ENCODE peak calls at places on chromosomes 6 and 20, in five cellular contexts. One of them, this sample, is unnamed.

GRCh38 chr6:30103630-30104179 is 9.2 kb downstream of the TRIM31 start:
- DNase-seq in IMR-90: no peak
- DNase-seq in H1: peak
- DNase-seq in H9: no peak
- DNase-seq in neuronal stem cell: no peak
- DNase-seq in this sample: no peak

GRCh38 chr6:137717074-137718073 is 149.7 kb upstream of the TNFAIP3 start:
- DNase-seq in H1: no peak
- DNase-seq in H9: no peak
- DNase-seq in IMR-90: no peak
- DNase-seq in neuronal stem cell: no peak
- DNase-seq in this sample: no peak

GRCh38 chr6:148309301-148309700 is 33.3 kb upstream of the SASH1 start:
- DNase-seq in neuronal stem cell: no peak
- DNase-seq in H9: no peak
- DNase-seq in H1: no peak
- DNase-seq in IMR-90: no peak
- DNase-seq in this sample: no peak

GRCh38 chr6:141123497-141123896 is 1009.2 kb upstream of the GJE1 start:
- DNase-seq in H1: no peak
- DNase-seq in neuronal stem cell: no peak
- DNase-seq in H9: no peak
- DNase-seq in IMR-90: no peak
- DNase-seq in this sample: no peak

GRCh38 chr6:83536034-83536646 is 23.8 kb downstream of the PRSS35 start:
- DNase-seq in neuronal stem cell: peak
- DNase-seq in H1: peak
- DNase-seq in IMR-90: peak
- DNase-seq in H9: peak
- DNase-seq in this sample: peak

GRCh38 chr6:160010067-160010466 is 41.2 kb downstream of the IGF2R start:
- DNase-seq in H1: no peak
- DNase-seq in IMR-90: peak
- DNase-seq in neuronal stem cell: no peak
- DNase-seq in H9: no peak
- DNase-seq in this sample: peak

GRCh38 chr20:610130-611046 is at the start of gene TCF15:
- DNase-seq in neuronal stem cell: peak
- DNase-seq in H1: peak
- DNase-seq in IMR-90: no peak
- DNase-seq in H9: peak
- DNase-seq in this sample: no peak

GRCh38 chr6:91626935-91627334 is 1040.1 kb upstream of the MAP3K7 start:
- DNase-seq in H9: no peak
- DNase-seq in neuronal stem cell: no peak
- DNase-seq in H1: no peak
- DNase-seq in IMR-90: no peak
- DNase-seq in this sample: no peak

GRCh38 chr6:20810732-20811111 is 276.5 kb downstream of the CDKAL1 start:
- DNase-seq in neuronal stem cell: no peak
- DNase-seq in IMR-90: no peak
- DNase-seq in H1: no peak
- DNase-seq in H9: no peak
- DNase-seq in this sample: no peak
- H2BK15ac ChIP-seq in neuronal stem cell: no peak
- H2BK15ac ChIP-seq in IMR-90: peak
- H2BK15ac ChIP-seq in H1: no peak
- H2BK15ac ChIP-seq in H9: no peak
- H2BK15ac ChIP-seq in this sample: no peak

DNA sequence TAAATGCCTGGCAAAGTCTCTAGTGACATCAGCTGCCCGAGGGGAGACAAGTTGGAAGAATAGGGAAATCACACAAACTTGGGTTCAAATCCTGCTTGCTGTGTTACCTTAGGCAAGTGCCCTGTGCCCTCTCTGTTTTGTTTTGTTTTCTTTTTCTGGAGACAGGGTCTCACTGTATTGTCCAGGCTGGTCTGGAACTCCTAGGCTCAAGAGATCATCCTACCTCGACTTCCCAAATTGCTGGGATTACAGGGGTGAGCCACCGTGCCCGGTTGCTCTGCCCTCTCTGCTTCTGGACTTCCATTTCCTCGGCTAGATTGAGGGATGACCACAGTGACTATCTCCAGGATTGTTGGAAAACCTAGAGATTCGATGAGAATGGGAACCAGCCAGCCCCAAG is 55.4 kb downstream of the SNAI1 start:
- DNase-seq in H1: no peak
- DNase-seq in H9: no peak
- DNase-seq in IMR-90: no peak
- DNase-seq in neuronal stem cell: no peak
- DNase-seq in this sample: no peak
- H3K14ac ChIP-seq in H1: no peak
- H3K14ac ChIP-seq in H9: no peak
- H3K14ac ChIP-seq in IMR-90: no peak
- H3K14ac ChIP-seq in neuronal stem cell: no peak
- H3K14ac ChIP-seq in this sample: no peak

GRCh38 chr20:37311710-37312355 is 22.4 kb downstream of the MANBAL start:
- DNase-seq in IMR-90: peak
- DNase-seq in H1: no peak
- DNase-seq in H9: no peak
- DNase-seq in neuronal stem cell: no peak
- DNase-seq in this sample: peak

GRCh38 chr20:37315293-37316110 is 26.0 kb downstream of the MANBAL start:
- DNase-seq in IMR-90: peak
- DNase-seq in H1: no peak
- DNase-seq in H9: no peak
- DNase-seq in neuronal stem cell: no peak
- DNase-seq in this sample: peak

GRCh38 chr20:37314617-37315292 is 25.3 kb downstream of the MANBAL start:
- DNase-seq in H1: no peak
- DNase-seq in IMR-90: peak
- DNase-seq in neuronal stem cell: no peak
- DNase-seq in H9: no peak
- DNase-seq in this sample: no peak

GRCh38 chr20:37314099-37314498 is 24.6 kb downstream of the MANBAL start:
- DNase-seq in H9: no peak
- DNase-seq in H1: no peak
- DNase-seq in neuronal stem cell: no peak
- DNase-seq in IMR-90: no peak
- DNase-seq in this sample: no peak

GRCh38 chr20:37313546-37314091 is 24.2 kb downstream of the MANBAL start:
- DNase-seq in H1: no peak
- DNase-seq in H9: no peak
- DNase-seq in IMR-90: no peak
- DNase-seq in neuronal stem cell: no peak
- DNase-seq in this sample: no peak
- H3K23ac ChIP-seq in H1: no peak
- H3K23ac ChIP-seq in H9: no peak
- H3K23ac ChIP-seq in IMR-90: peak
- H3K23ac ChIP-seq in neuronal stem cell: no peak
- H3K23ac ChIP-seq in this sample: no peak

DNA sequence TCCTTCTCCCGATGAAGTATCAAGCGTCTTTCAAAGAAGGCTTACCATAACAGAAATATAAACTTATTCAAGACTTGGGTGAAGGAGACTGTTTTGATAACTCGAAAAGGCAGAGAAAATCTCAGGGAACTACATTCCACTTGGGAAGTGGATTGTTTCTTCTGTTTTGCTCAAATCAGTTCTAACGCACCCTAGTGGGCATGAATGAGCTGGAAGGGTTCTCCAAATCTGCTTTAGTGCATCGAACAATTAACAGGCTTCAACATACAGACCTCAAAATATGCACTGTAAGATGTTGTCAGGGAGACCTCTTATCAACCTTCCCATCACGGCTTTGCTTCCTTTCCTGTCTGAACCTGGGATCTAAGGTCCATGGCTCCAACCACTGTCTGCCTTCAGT is 392.5 kb downstream of the CD83 start:
- DNase-seq in H9: no peak
- DNase-seq in IMR-90: no peak
- DNase-seq in H1: no peak
- DNase-seq in neuronal stem cell: no peak
- DNase-seq in this sample: no peak
- H2BK15ac ChIP-seq in H9: no peak
- H2BK15ac ChIP-seq in IMR-90: no peak
- H2BK15ac ChIP-seq in H1: no peak
- H2BK15ac ChIP-seq in neuronal stem cell: no peak
- H2BK15ac ChIP-seq in this sample: no peak

GRCh38 chr20:32227744-32228688 is 20.3 kb downstream of the POFUT1 start:
- DNase-seq in IMR-90: no peak
- DNase-seq in H9: no peak
- DNase-seq in H1: no peak
- DNase-seq in neuronal stem cell: no peak
- DNase-seq in this sample: peak
- H3K14ac ChIP-seq in IMR-90: no peak
- H3K14ac ChIP-seq in H9: no peak
- H3K14ac ChIP-seq in H1: no peak
- H3K14ac ChIP-seq in neuronal stem cell: no peak
- H3K14ac ChIP-seq in this sample: no peak

GRCh38 chr20:3172126-3172932 is 1.0 kb downstream of the LZTS3 start:
- DNase-seq in H1: no peak
- DNase-seq in H9: no peak
- DNase-seq in IMR-90: no peak
- DNase-seq in neuronal stem cell: no peak
- DNase-seq in this sample: no peak
- H3K23ac ChIP-seq in H1: no peak
- H3K23ac ChIP-seq in H9: no peak
- H3K23ac ChIP-seq in IMR-90: no peak
- H3K23ac ChIP-seq in neuronal stem cell: no peak
- H3K23ac ChIP-seq in this sample: no peak

GRCh38 chr6:14309516-14309915 is 191.9 kb downstream of the CD83 start:
- DNase-seq in neuronal stem cell: no peak
- DNase-seq in H1: no peak
- DNase-seq in IMR-90: no peak
- DNase-seq in H9: no peak
- DNase-seq in this sample: no peak

GRCh38 chr6:14305131-14305530 is 187.6 kb downstream of the CD83 start:
- DNase-seq in neuronal stem cell: no peak
- DNase-seq in H9: no peak
- DNase-seq in H1: no peak
- DNase-seq in IMR-90: no peak
- DNase-seq in this sample: no peak

GRCh38 chr6:14310955-14311354 is 193.4 kb downstream of the CD83 start:
- DNase-seq in IMR-90: no peak
- DNase-seq in neuronal stem cell: no peak
- DNase-seq in H9: no peak
- DNase-seq in H1: no peak
- DNase-seq in this sample: peak

DNA sequence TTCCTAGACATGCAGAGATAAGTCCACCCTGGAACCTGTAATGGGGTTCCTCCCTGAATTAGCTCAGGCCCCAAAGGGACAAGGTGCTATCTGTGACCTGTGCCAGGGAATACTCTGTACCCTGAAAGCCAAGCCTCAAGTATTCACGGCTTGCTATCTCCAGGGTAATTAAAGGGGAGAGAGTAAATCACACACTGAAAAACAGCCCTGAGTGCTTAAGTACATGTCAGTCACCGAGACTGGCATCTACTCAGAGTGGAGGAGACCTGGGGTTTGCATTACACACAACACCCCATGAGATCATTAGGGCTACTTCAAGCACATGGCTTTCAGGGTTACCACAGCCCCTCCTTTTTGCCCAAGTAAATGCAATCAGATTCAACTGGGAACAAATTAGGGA is 188.1 kb downstream of the CD83 start:
- DNase-seq in H1: no peak
- DNase-seq in H9: no peak
- DNase-seq in neuronal stem cell: no peak
- DNase-seq in IMR-90: no peak
- DNase-seq in this sample: no peak
- H2BK15ac ChIP-seq in H1: no peak
- H2BK15ac ChIP-seq in H9: no peak
- H2BK15ac ChIP-seq in neuronal stem cell: no peak
- H2BK15ac ChIP-seq in IMR-90: no peak
- H2BK15ac ChIP-seq in this sample: no peak